ENCODE peak calls at places on chromosomes 5 and 9, in four cellular contexts. F is RCC 7860; J is stimulated activated CD4-positive, alpha-beta T cell treated with anti-CD3 and anti-CD28 coated beads, Interleukin-12 subunit alpha, Interleukin-12 subunit beta, amount 100 ng/mL, for 4 hours; G is caudate nucleus. C is an unnamed sample.

GRCh38 chr5:142013734-142014495 is 1.1 kb upstream of the GNPDA1 start:
- DNase-seq in J (no peak), G (no peak), F (peak; percentile 74), C (no peak)

GRCh38 chr9:95506692-95507455 is 9.9 kb downstream of the PTCH1 start:
- DNase-seq in J (peak; percentile 28), F (no peak), G (peak; percentile 64), C (peak; percentile 49)

GRCh38 chr9:94802795-94803194 is 76.3 kb downstream of the AOPEP start:
- DNase-seq in F (peak; percentile 30), G (no peak), J (no peak), C (no peak)

GRCh38 chr9:94082553-94082952 is 1.7 kb upstream of the PTPDC1 start:
- DNase-seq in G (no peak), F (no peak), J (no peak), C (no peak)

GRCh38 chr5:35159370-35159742 is 70.9 kb downstream of the PRLR start:
- DNase-seq in J (no peak), G (no peak), F (no peak), C (no peak)

GRCh38 chr9:97405551-97405950 is 6.3 kb upstream of the TDRD7 start:
- DNase-seq in F (no peak), J (no peak), G (no peak), C (no peak)

GRCh38 chr5:58016892-58017291 is 443.0 kb downstream of the PLK2 start:
- DNase-seq in F (no peak), G (no peak), J (no peak), C (no peak)

GRCh38 chr5:143213231-143213850 is 190.1 kb downstream of the NR3C1 start:
- DNase-seq in F (no peak), J (no peak), G (no peak), C (no peak)

GRCh38 chr5:134140530-134141201 is 26.2 kb downstream of the TCF7 start:
- DNase-seq in G (no peak), J (no peak), F (peak; percentile 68), C (peak; percentile 76)

GRCh38 chr5:73437126-73438047 is 11.2 kb downstream of the FOXD1 start:
- DNase-seq in J (no peak), G (no peak), F (no peak), C (no peak)

GRCh38 chr9:83280259-83280658 is 217.3 kb upstream of the RASEF start:
- DNase-seq in F (peak; percentile 60), J (no peak), G (no peak), C (no peak)

GRCh38 chr5:73678322-73678740 is 52.3 kb downstream of the ARHGEF28 start:
- DNase-seq in F (peak; percentile 7), G (no peak), J (no peak), C (no peak)

GRCh38 chr5:1537166-1538154 is 13.7 kb upstream of the LPCAT1 start:
- DNase-seq in F (no peak), J (no peak), G (no peak), C (peak; percentile 13)

GRCh38 chr9:134301387-134302129 is 24.7 kb upstream of the RXRA start:
- DNase-seq in G (no peak), F (no peak), J (no peak), C (no peak)

GRCh38 chr5:72531496-72532190 is 24.4 kb upstream of the ZNF366 start:
- DNase-seq in J (no peak), G (no peak), F (no peak), C (no peak)

GRCh38 chr9:107487521-107488399 is 1.8 kb downstream of the KLF4 start:
- DNase-seq in F (no peak), J (peak; percentile 18), G (no peak), C (peak; percentile 47)

GRCh38 chr9:107242073-107243063 is 40.7 kb upstream of the RAD23B start:
- DNase-seq in F (peak; percentile 17), J (no peak), G (no peak), C (no peak)

GRCh38 chr5:125125031-125125823 is 378.8 kb upstream of the ZNF608 start:
- DNase-seq in G (no peak), J (no peak), F (no peak), C (no peak)

GRCh38 chr9:120915854-120916495 is 10.6 kb downstream of the TRAF1 start:
- DNase-seq in F (no peak), J (no peak), G (no peak), C (no peak)

GRCh38 chr5:4981612-4982011 is 158.5 kb upstream of the ADAMTS16 start:
- DNase-seq in F (no peak), J (no peak), G (no peak), C (no peak)

GRCh38 chr9:15104826-15105420 is 194.7 kb upstream of the FREM1 start:
- DNase-seq in F (peak; percentile 26), J (peak; percentile 6), G (no peak), C (no peak)

GRCh38 chr9:108809269-108809668 is 46.5 kb downstream of the ACTL7B start:
- DNase-seq in F (no peak), G (no peak), J (no peak), C (no peak)

GRCh38 chr5:45162974-45163373 is 354.2 kb downstream of the MRPS30 start:
- DNase-seq in J (no peak), F (no peak), G (no peak), C (no peak)